ENCODE peak calls at places on chromosomes 7 and 10, in four cellular contexts. M is pancreas, F is adrenal gland, Z is smooth muscle cell of the brain vasculature. A is an unnamed sample.

GRCh38 chr10:108911814-108912541 is 1011.3 kb downstream of the XPNPEP1 start:
- DNase-seq in Z (no peak), M (peak), F (peak), A (peak)

GRCh38 chr10:22805304-22805703 is 90.9 kb upstream of the PIP4K2A start:
- DNase-seq in M (no peak), Z (no peak), F (no peak), A (peak)

GRCh38 chr7:20665096-20665495 is 49.6 kb downstream of the ABCB5 start:
- DNase-seq in M (no peak), F (no peak), Z (no peak), A (no peak)

GRCh38 chr7:22858640-22859561 is 36.3 kb upstream of the TOMM7 start:
- DNase-seq in Z (no peak), F (no peak), M (no peak), A (peak)

GRCh38 chr10:26430641-26431163 is 7.4 kb upstream of the APBB1IP start:
- DNase-seq in Z (no peak), M (no peak), F (no peak), A (no peak)

GRCh38 chr7:30703756-30704155 is 21.5 kb upstream of the CRHR2 start:
- DNase-seq in M (no peak), Z (no peak), F (no peak), A (peak)

GRCh38 chr7:140923358-140924006 is 1.2 kb downstream of the BRAF start:
- DNase-seq in F (no peak), M (peak), Z (no peak), A (peak)

GRCh38 chr7:150944066-150945042 is 33.8 kb downstream of the KCNH2 start:
- DNase-seq in M (no peak), Z (no peak), F (peak), A (no peak)

GRCh38 chr10:36331121-36331520 is 689.0 kb upstream of the FZD8 start:
- DNase-seq in Z (no peak), M (no peak), F (no peak), A (no peak)

GRCh38 chr7:16399265-16399801 is 22.0 kb downstream of the CRPPA start:
- DNase-seq in F (no peak), Z (no peak), M (no peak), A (peak)

GRCh38 chr10:116697816-116698215 is 44.5 kb downstream of the HSPA12A start:
- DNase-seq in Z (no peak), M (no peak), F (no peak), A (no peak)